ENCODE peak calls at places on chromosomes 2 and 18, in six cellular contexts. V is dorsolateral prefrontal cortex, B is OCI-LY7, G is astrocyte of the cerebellum, F is fibroblast of lung, E is coronary artery. J is an unnamed sample.

GRCh38 chr2:179022685-179023084 is 27.3 kb downstream of the CCDC141 start:
- DNase-seq in V (no peak), B (no peak), G (no peak), F (no peak), E (no peak), J (no peak)

GRCh38 chr2:218019411-218020060 is 16.7 kb upstream of the TNS1 start:
- DNase-seq in V (no peak), B (no peak), G (no peak), F (no peak), E (peak), J (no peak)

GRCh38 chr2:164287041-164287440 is 334.2 kb downstream of the GRB14 start:
- DNase-seq in V (no peak), B (no peak), G (no peak), F (no peak), E (no peak), J (no peak)

GRCh38 chr2:231300020-231300721 is 95.3 kb upstream of the B3GNT7 start:
- DNase-seq in V (no peak), B (no peak), G (no peak), F (peak), E (no peak), J (no peak)

GRCh38 chr18:7230646-7231349 is at the start of gene LRRC30:
- DNase-seq in V (no peak), B (no peak), G (no peak), F (no peak), E (no peak), J (no peak)

GRCh38 chr18:37440206-37440605 is 125.4 kb downstream of the CELF4 start:
- DNase-seq in V (no peak), B (no peak), G (no peak), F (no peak), E (no peak), J (no peak)

GRCh38 chr2:166451451-166451850 is 42.6 kb downstream of the SCN7A start:
- DNase-seq in V (no peak), B (no peak), G (no peak), F (peak), E (no peak), J (no peak)

GRCh38 chr2:10700078-10700803 is 10.5 kb upstream of the NOL10 start:
- DNase-seq in V (no peak), B (no peak), G (no peak), F (peak), E (no peak), J (no peak)

GRCh38 chr2:227395556-227395955 is 7.8 kb upstream of the SCYGR1 start:
- DNase-seq in V (no peak), B (no peak), G (no peak), F (no peak), E (no peak), J (no peak)

GRCh38 chr2:129646107-129646506 is 333.4 kb upstream of the RAB6C start:
- DNase-seq in V (no peak), B (no peak), G (no peak), F (no peak), E (no peak), J (no peak)

GRCh38 chr2:223586261-223586660 is 15.9 kb downstream of the SCG2 start:
- DNase-seq in V (no peak), B (no peak), G (peak), F (peak), E (no peak), J (peak)

GRCh38 chr2:37891846-37892435 is 33.1 kb upstream of the RMDN2 start:
- DNase-seq in V (no peak), B (no peak), G (no peak), F (no peak), E (no peak), J (no peak)
- TF ChIP-seq CTCF in V (no peak), B (no peak), G (no peak), F (no peak), E (no peak), J (no peak)

GRCh38 chr2:196066794-196067382 is 1.7 kb downstream of the DNAH7 start:
- DNase-seq in V (no peak), B (peak), G (peak), F (no peak), E (no peak), J (no peak)
- H3K4me3 ChIP-seq in V (no peak), B (no peak), G (no peak), F (no peak), E (no peak), J (no peak)

DNA sequence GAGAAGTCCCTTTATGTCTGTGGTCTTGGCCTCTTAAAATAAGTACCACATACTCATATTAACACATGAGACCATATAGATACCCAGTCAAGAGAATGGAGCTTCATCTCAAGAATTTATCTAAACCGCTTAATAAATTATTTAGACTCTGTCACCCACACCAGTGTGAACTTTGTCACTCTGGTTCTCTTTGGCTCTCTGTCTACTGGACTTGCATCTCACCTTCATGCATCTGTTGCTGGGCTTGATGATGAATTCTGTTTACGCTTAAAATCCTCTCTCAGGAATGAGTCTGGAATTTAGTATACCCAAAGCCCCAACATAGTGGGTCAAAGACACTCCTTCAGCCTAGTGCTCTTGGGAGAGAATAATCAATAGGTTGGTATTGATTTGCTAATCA is 73.9 kb downstream of the SETBP1 start:
- DNase-seq in V (no peak), B (no peak), G (no peak), F (no peak), E (no peak), J (no peak)
- TF ChIP-seq CTCF in V (no peak), B (no peak), G (no peak), F (no peak), E (no peak), J (no peak)

DNA sequence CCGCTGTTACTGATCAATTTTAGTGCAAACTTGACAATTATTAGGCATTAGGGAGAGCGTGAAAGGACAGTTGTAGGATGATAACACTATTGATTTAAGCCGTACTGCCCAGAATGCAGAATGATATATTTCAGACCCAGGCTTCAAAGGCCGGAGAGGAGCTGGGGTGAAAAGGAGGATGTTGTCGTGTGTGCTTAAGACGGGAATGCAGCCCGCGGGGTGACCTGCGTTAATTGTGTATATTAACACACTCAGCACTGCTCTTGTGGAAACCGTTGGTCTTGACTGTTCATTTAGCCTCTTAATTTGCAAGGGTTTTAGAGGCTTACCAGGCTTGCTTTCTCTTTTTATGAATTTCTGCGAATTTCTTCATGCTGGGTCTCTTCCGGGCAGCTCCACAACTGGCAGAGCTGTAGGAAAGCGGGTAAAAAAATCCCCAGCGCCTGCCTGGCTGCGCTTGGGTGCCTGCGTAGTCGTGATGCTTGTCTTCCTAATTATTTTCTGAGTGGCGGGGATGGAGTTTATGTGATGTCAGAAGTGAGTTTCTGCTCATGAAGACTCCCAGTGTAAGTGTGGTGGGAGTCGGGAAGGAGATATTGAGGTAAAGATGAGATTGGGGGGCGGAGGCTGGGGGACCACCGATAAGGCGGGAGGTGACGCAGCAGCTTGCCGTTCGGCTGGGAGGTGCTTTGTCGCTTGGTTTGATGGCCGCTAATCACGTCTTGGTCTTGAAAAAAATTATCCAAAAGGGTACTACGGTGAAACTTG is 229.7 kb downstream of the LDLRAD4 start:
- DNase-seq in V (no peak), B (no peak), G (no peak), F (peak), E (peak), J (no peak)
- H3K4me3 ChIP-seq in V (peak), B (no peak), G (no peak), F (no peak), E (peak), J (no peak)

GRCh38 chr2:229660391-229660790 is 54.0 kb downstream of the DNER start:
- DNase-seq in V (no peak), B (no peak), G (no peak), F (no peak), E (no peak), J (no peak)
- TF ChIP-seq CTCF in V (no peak), B (no peak), G (no peak), F (no peak), E (no peak), J (no peak)

DNA sequence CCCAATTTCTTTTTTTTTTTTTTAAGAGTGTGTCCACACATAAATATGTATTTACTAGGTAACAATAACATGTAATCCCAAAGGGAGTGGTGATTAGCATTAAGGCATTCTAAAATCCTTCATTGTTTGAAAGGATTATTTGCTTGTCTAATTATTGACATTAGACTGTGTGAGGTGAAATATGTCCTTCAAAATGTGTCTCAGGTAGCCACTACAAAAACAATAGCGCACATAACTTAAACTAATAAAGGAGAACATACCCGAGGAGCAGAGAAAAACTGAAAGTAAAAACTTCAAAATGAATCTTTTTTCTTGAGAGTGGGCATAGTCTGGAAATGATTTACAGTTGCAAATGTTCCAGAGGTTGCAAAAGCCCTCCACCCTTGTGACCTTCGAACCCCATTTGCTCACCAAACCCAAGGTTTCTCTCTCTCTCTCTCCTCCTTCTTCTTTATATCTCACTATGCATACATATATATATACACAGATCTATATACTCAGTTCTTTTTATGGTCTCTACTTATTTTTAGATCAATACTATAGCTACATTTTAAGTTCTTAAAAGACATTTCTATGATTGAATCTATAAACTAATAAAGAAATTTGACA is 24.4 kb upstream of the FRZB start:
- DNase-seq in V (no peak), B (no peak), G (no peak), F (no peak), E (no peak), J (no peak)
- H3K4me3 ChIP-seq in V (no peak), B (no peak), G (no peak), F (no peak), E (no peak), J (no peak)

DNA sequence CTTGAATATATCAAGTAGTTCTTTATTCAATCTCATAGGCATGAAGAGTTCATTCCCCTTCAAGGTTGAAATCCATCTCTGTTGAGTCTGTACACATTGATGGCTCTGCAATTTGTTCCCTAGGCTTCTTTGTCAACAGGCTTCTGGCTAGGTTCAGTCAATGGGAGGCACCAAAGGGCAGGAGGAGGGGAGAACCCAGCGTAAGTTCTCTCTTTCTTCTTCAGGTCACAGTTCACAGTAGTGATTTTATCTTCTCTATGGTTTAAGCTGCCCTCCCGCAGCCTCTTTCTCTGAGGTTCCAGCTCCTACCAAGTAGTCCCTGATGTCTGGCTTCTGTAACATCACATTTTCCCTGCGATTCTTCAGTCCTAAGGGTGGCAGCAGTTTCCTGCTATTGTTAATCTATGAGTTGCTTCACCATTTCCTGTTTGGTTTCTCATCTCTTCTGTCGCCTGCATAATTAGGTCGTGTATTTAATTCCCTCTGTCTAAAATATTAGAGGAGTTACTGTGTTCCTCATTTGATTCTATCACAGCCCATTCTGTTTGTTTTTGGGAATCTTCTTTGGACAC is 107.4 kb downstream of the CPO start:
- DNase-seq in V (no peak), B (no peak), G (no peak), F (peak), E (no peak), J (no peak)
- TF ChIP-seq CTCF in V (no peak), B (peak), G (no peak), F (no peak), E (no peak), J (no peak)

GRCh38 chr2:158953926-158954763 is 14.3 kb upstream of the TANC1 start:
- DNase-seq in V (no peak), B (no peak), G (peak), F (peak), E (peak), J (no peak)
- H3K4me3 ChIP-seq in V (no peak), B (no peak), G (no peak), F (no peak), E (no peak), J (no peak)

GRCh38 chr2:205763708-205764501 is 81.6 kb downstream of the NRP2 start:
- DNase-seq in V (peak), B (no peak), G (peak), F (peak), E (peak), J (peak)
- TF ChIP-seq CTCF in V (peak), B (peak), G (peak), F (peak), E (peak), J (peak)